ENCODE peak calls at places on chromosomes 16 and 17, in ten cellular contexts. One of them, this sample, is unnamed.

GRCh38 chr17:19255279-19255678 is 18.1 kb downstream of the EPN2 start:
- DNase-seq in left ventricle myocardium inferior: no peak
- DNase-seq in GM06990: no peak
- DNase-seq in body of pancreas: no peak
- DNase-seq in fibroblast of mammary gland: no peak
- DNase-seq in PC-9: no peak
- DNase-seq in hepatocyte: no peak
- DNase-seq in pancreas: no peak
- DNase-seq in thoracic aorta: no peak
- DNase-seq in brain microvascular endothelial cell: no peak
- DNase-seq in this sample: no peak

GRCh38 chr16:89014611-89015230 is 37.7 kb upstream of the CBFA2T3 start:
- DNase-seq in left ventricle myocardium inferior: peak; percentile 7
- DNase-seq in GM06990: no peak
- DNase-seq in body of pancreas: no peak
- DNase-seq in fibroblast of mammary gland: no peak
- DNase-seq in PC-9: no peak
- DNase-seq in hepatocyte: no peak
- DNase-seq in pancreas: peak; percentile 11
- DNase-seq in thoracic aorta: no peak
- DNase-seq in brain microvascular endothelial cell: no peak
- DNase-seq in this sample: no peak

GRCh38 chr17:81831957-81832607 is 1.0 kb downstream of the MCRIP1 start:
- DNase-seq in left ventricle myocardium inferior: no peak
- DNase-seq in GM06990: peak; percentile 48
- DNase-seq in body of pancreas: peak; percentile 52
- DNase-seq in fibroblast of mammary gland: peak; percentile 73
- DNase-seq in PC-9: no peak
- DNase-seq in hepatocyte: no peak
- DNase-seq in pancreas: no peak
- DNase-seq in thoracic aorta: no peak
- DNase-seq in brain microvascular endothelial cell: peak; percentile 10
- DNase-seq in this sample: no peak

GRCh38 chr16:56732832-56733231 is 2.9 kb downstream of the NUP93 start:
- DNase-seq in left ventricle myocardium inferior: no peak
- DNase-seq in GM06990: no peak
- DNase-seq in body of pancreas: no peak
- DNase-seq in fibroblast of mammary gland: no peak
- DNase-seq in PC-9: no peak
- DNase-seq in hepatocyte: no peak
- DNase-seq in pancreas: no peak
- DNase-seq in thoracic aorta: no peak
- DNase-seq in brain microvascular endothelial cell: no peak
- DNase-seq in this sample: no peak

GRCh38 chr16:30010817-30011504 is at the start of gene DOC2A:
- DNase-seq in left ventricle myocardium inferior: no peak
- DNase-seq in GM06990: no peak
- DNase-seq in body of pancreas: no peak
- DNase-seq in fibroblast of mammary gland: no peak
- DNase-seq in PC-9: no peak
- DNase-seq in hepatocyte: peak; percentile 58
- DNase-seq in pancreas: no peak
- DNase-seq in thoracic aorta: no peak
- DNase-seq in brain microvascular endothelial cell: no peak
- DNase-seq in this sample: no peak

GRCh38 chr17:18027280-18027679 is 11.7 kb downstream of the ATPAF2 start:
- DNase-seq in left ventricle myocardium inferior: peak; percentile 39
- DNase-seq in GM06990: no peak
- DNase-seq in body of pancreas: peak; percentile 28
- DNase-seq in fibroblast of mammary gland: peak; percentile 59
- DNase-seq in PC-9: no peak
- DNase-seq in hepatocyte: no peak
- DNase-seq in pancreas: peak; percentile 45
- DNase-seq in thoracic aorta: no peak
- DNase-seq in brain microvascular endothelial cell: no peak
- DNase-seq in this sample: peak; percentile 81

GRCh38 chr17:19018600-19018950 is 14.0 kb upstream of the FAM83G start:
- DNase-seq in left ventricle myocardium inferior: no peak
- DNase-seq in GM06990: peak; percentile 35
- DNase-seq in body of pancreas: no peak
- DNase-seq in fibroblast of mammary gland: no peak
- DNase-seq in PC-9: no peak
- DNase-seq in hepatocyte: no peak
- DNase-seq in pancreas: peak; percentile 14
- DNase-seq in thoracic aorta: no peak
- DNase-seq in brain microvascular endothelial cell: no peak
- DNase-seq in this sample: no peak

GRCh38 chr17:42521036-42521435 is 15.0 kb upstream of the NAGLU start:
- DNase-seq in left ventricle myocardium inferior: no peak
- DNase-seq in GM06990: no peak
- DNase-seq in body of pancreas: no peak
- DNase-seq in fibroblast of mammary gland: no peak
- DNase-seq in PC-9: no peak
- DNase-seq in hepatocyte: no peak
- DNase-seq in pancreas: no peak
- DNase-seq in thoracic aorta: no peak
- DNase-seq in brain microvascular endothelial cell: no peak
- DNase-seq in this sample: no peak

GRCh38 chr17:63178530-63178929 is 212.5 kb downstream of the TANC2 start:
- DNase-seq in left ventricle myocardium inferior: no peak
- DNase-seq in GM06990: no peak
- DNase-seq in body of pancreas: no peak
- DNase-seq in fibroblast of mammary gland: no peak
- DNase-seq in PC-9: no peak
- DNase-seq in hepatocyte: no peak
- DNase-seq in pancreas: no peak
- DNase-seq in thoracic aorta: no peak
- DNase-seq in brain microvascular endothelial cell: no peak
- DNase-seq in this sample: no peak

GRCh38 chr17:81057079-81057730 is 22.3 kb downstream of the BAIAP2 start:
- DNase-seq in left ventricle myocardium inferior: peak; percentile 69
- DNase-seq in GM06990: no peak
- DNase-seq in body of pancreas: no peak
- DNase-seq in fibroblast of mammary gland: peak; percentile 77
- DNase-seq in PC-9: peak; percentile 93
- DNase-seq in hepatocyte: peak; percentile 83
- DNase-seq in pancreas: no peak
- DNase-seq in thoracic aorta: no peak
- DNase-seq in brain microvascular endothelial cell: no peak
- DNase-seq in this sample: peak; percentile 91

GRCh38 chr16:76729525-76729924 is 452.3 kb downstream of the CNTNAP4 start:
- DNase-seq in left ventricle myocardium inferior: no peak
- DNase-seq in GM06990: no peak
- DNase-seq in body of pancreas: no peak
- DNase-seq in fibroblast of mammary gland: peak; percentile 17
- DNase-seq in PC-9: no peak
- DNase-seq in hepatocyte: peak; percentile 63
- DNase-seq in pancreas: no peak
- DNase-seq in thoracic aorta: no peak
- DNase-seq in brain microvascular endothelial cell: no peak
- DNase-seq in this sample: no peak
- TF ChIP-seq CTCF in left ventricle myocardium inferior: no peak
- TF ChIP-seq CTCF in GM06990: no peak
- TF ChIP-seq CTCF in body of pancreas: no peak
- TF ChIP-seq CTCF in fibroblast of mammary gland: no peak
- TF ChIP-seq CTCF in PC-9: no peak
- TF ChIP-seq CTCF in hepatocyte: no peak
- TF ChIP-seq CTCF in pancreas: no peak
- TF ChIP-seq CTCF in thoracic aorta: no peak
- TF ChIP-seq CTCF in brain microvascular endothelial cell: no peak
- TF ChIP-seq CTCF in this sample: no peak

DNA sequence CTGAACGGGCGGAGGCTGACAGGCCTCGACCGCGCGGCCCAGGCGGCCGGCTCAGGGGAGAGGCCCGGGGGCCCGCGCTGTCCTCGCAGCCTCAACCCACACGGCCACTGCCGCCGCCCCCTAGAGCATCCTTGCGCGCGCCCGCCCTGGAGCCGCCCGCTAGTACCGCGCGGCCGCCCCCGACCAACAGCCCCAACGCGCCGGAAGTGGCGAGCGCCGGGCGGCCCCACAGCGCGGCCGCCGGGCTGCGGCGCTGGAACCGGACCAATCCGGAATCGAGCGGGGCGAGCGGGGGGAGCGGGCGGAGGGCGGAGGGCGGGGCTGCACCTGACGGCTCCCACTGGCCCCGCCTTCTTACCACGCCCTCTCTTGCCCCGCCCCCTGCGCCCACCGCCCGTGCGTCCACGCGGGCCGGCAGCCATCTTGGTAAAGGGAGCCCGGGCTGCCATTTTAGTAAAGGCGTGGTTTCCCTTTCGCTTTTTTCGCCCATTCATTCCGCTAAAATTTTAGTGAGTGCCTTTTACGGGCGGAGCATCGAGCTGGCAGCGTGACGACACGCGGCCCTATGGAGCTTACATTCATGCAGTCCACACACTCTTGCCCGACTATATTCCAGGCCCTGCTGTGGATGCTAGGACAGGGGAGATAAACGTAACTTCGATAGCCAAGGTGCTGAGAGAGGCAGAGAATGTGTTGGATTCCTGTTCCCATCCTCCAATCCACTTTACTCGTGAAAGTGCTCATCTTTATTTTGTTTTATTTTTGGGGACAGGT is at the start of gene XPO6:
- DNase-seq in left ventricle myocardium inferior: peak; percentile 97
- DNase-seq in GM06990: peak; percentile 96
- DNase-seq in body of pancreas: peak; percentile 97
- DNase-seq in fibroblast of mammary gland: peak; percentile 89
- DNase-seq in PC-9: peak; percentile 81
- DNase-seq in hepatocyte: peak; percentile 98
- DNase-seq in pancreas: peak; percentile 99
- DNase-seq in thoracic aorta: peak; percentile 73
- DNase-seq in brain microvascular endothelial cell: peak; percentile 91
- DNase-seq in this sample: peak; percentile 94
- H3K4me3 ChIP-seq in left ventricle myocardium inferior: peak within 1 kb of the TSS; percentile 90
- H3K4me3 ChIP-seq in GM06990: peak within 1 kb of the TSS; percentile 74
- H3K4me3 ChIP-seq in body of pancreas: peak within 1 kb of the TSS; percentile 58
- H3K4me3 ChIP-seq in fibroblast of mammary gland: peak within 1 kb of the TSS; percentile 86
- H3K4me3 ChIP-seq in PC-9: peak within 1 kb of the TSS; percentile 89
- H3K4me3 ChIP-seq in hepatocyte: peak within 1 kb of the TSS; percentile 98
- H3K4me3 ChIP-seq in pancreas: peak within 1 kb of the TSS; percentile 88
- H3K4me3 ChIP-seq in thoracic aorta: peak within 1 kb of the TSS; percentile 91
- H3K4me3 ChIP-seq in brain microvascular endothelial cell: peak within 1 kb of the TSS; percentile 84
- H3K4me3 ChIP-seq in this sample: peak within 1 kb of the TSS; percentile 71

GRCh38 chr17:36463916-36464764 is 22.3 kb upstream of the ZNHIT3 start:
- DNase-seq in left ventricle myocardium inferior: peak; percentile 40
- DNase-seq in GM06990: peak; percentile 48
- DNase-seq in body of pancreas: peak; percentile 57
- DNase-seq in fibroblast of mammary gland: peak; percentile 75
- DNase-seq in PC-9: no peak
- DNase-seq in hepatocyte: peak; percentile 92
- DNase-seq in pancreas: peak; percentile 66
- DNase-seq in thoracic aorta: no peak
- DNase-seq in brain microvascular endothelial cell: peak; percentile 79
- DNase-seq in this sample: peak; percentile 84
- TF ChIP-seq CTCF in left ventricle myocardium inferior: no peak
- TF ChIP-seq CTCF in GM06990: no peak
- TF ChIP-seq CTCF in body of pancreas: no peak
- TF ChIP-seq CTCF in fibroblast of mammary gland: no peak
- TF ChIP-seq CTCF in PC-9: no peak
- TF ChIP-seq CTCF in hepatocyte: no peak
- TF ChIP-seq CTCF in pancreas: no peak
- TF ChIP-seq CTCF in thoracic aorta: no peak
- TF ChIP-seq CTCF in brain microvascular endothelial cell: peak; percentile 19
- TF ChIP-seq CTCF in this sample: no peak

DNA sequence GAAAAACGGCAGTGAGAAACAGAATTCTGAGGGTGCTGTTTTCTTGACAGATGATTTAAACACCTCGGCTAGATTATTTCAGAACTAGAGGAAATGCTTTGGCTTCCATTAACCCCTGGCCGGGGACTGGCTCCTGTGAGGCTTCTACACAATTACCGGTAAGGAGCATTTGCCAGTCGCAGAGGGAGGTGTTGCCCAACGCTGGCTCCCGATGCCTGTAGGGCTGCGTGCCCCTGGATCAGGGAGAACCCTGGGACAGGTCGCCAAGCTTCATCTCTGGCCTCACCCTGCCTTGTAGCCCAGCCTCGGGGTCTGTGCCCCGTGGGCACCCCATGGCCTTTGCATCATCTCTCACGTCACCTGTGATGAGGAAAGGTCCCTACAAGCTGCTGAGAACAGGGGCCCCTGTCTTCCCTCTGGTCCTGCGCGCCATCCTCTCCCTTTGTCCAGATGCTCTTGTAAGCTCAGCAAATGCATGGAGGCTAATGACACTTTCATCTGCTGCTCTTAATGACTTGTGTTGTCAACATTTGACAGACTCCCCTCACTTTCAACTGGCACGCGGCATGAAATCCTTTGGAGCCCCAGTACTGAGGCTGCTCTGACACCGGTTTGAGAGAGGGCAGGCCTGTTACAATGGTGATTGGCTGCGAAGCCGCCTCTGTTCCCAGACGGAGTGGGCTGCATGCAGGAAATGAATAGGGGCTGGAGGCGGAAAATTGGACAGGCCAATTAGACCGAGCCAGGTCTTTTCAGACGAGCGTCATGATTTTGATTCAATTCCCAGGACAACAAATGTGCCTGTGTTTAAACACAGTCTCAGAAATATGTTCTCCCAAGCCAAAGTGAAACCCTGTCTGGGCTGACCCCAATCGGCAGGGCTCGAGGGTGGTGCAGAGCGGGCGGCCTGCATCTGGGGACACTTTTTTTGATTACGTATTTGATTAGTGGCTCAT is 85.5 kb upstream of the DOC2B start:
- DNase-seq in left ventricle myocardium inferior: peak; percentile 48
- DNase-seq in GM06990: no peak
- DNase-seq in body of pancreas: peak; percentile 16
- DNase-seq in fibroblast of mammary gland: peak; percentile 4
- DNase-seq in PC-9: no peak
- DNase-seq in hepatocyte: no peak
- DNase-seq in pancreas: no peak
- DNase-seq in thoracic aorta: peak; percentile 45
- DNase-seq in brain microvascular endothelial cell: no peak
- DNase-seq in this sample: peak; percentile 82
- H3K4me3 ChIP-seq in left ventricle myocardium inferior: peak overlapping the region; percentile 5
- H3K4me3 ChIP-seq in GM06990: no peak overlapping the region
- H3K4me3 ChIP-seq in body of pancreas: no peak overlapping the region
- H3K4me3 ChIP-seq in fibroblast of mammary gland: no peak overlapping the region
- H3K4me3 ChIP-seq in PC-9: no peak overlapping the region
- H3K4me3 ChIP-seq in hepatocyte: no peak overlapping the region
- H3K4me3 ChIP-seq in pancreas: no peak overlapping the region
- H3K4me3 ChIP-seq in thoracic aorta: peak overlapping the region; percentile 7
- H3K4me3 ChIP-seq in brain microvascular endothelial cell: no peak overlapping the region
- H3K4me3 ChIP-seq in this sample: no peak overlapping the region